ENCODE peak calls at places on chromosomes 11 and 22, in eight cellular contexts. One of them, this sample, is unnamed.

GRCh38 chr11:105763594-105763993 is 153.7 kb downstream of the GRIA4 start:
- DNase-seq in heart right ventricle: no peak
- DNase-seq in adrenal gland: no peak
- DNase-seq in IMR-90: no peak
- DNase-seq in astrocyte: no peak
- DNase-seq in GM12878: no peak
- DNase-seq in cardiac muscle cell: no peak
- DNase-seq in kidney: no peak
- DNase-seq in this sample: no peak

GRCh38 chr11:18699848-18700261 is 1.3 kb downstream of the TMEM86A start:
- DNase-seq in heart right ventricle: no peak
- DNase-seq in adrenal gland: peak; percentile 69
- DNase-seq in IMR-90: no peak
- DNase-seq in astrocyte: no peak
- DNase-seq in GM12878: no peak
- DNase-seq in cardiac muscle cell: no peak
- DNase-seq in kidney: no peak
- DNase-seq in this sample: no peak

GRCh38 chr11:69055212-69055586 is 6.5 kb downstream of the TPCN2 start:
- DNase-seq in heart right ventricle: no peak
- DNase-seq in adrenal gland: no peak
- DNase-seq in IMR-90: no peak
- DNase-seq in astrocyte: no peak
- DNase-seq in GM12878: no peak
- DNase-seq in cardiac muscle cell: no peak
- DNase-seq in kidney: no peak
- DNase-seq in this sample: no peak

GRCh38 chr11:115194798-115195101 is 309.5 kb downstream of the CADM1 start:
- DNase-seq in heart right ventricle: no peak
- DNase-seq in adrenal gland: no peak
- DNase-seq in IMR-90: peak; percentile 76
- DNase-seq in astrocyte: no peak
- DNase-seq in GM12878: peak; percentile 21
- DNase-seq in cardiac muscle cell: no peak
- DNase-seq in kidney: no peak
- DNase-seq in this sample: no peak

GRCh38 chr11:27621440-27622161 is 78.7 kb downstream of the BDNF start:
- DNase-seq in heart right ventricle: no peak
- DNase-seq in adrenal gland: no peak
- DNase-seq in IMR-90: peak; percentile 42
- DNase-seq in astrocyte: peak; percentile 20
- DNase-seq in GM12878: no peak
- DNase-seq in cardiac muscle cell: no peak
- DNase-seq in kidney: no peak
- DNase-seq in this sample: peak; percentile 18

GRCh38 chr11:62555464-62556092 is 9.0 kb upstream of the AHNAK start:
- DNase-seq in heart right ventricle: no peak
- DNase-seq in adrenal gland: no peak
- DNase-seq in IMR-90: peak; percentile 30
- DNase-seq in astrocyte: peak; percentile 33
- DNase-seq in GM12878: peak; percentile 92
- DNase-seq in cardiac muscle cell: peak; percentile 20
- DNase-seq in kidney: peak; percentile 71
- DNase-seq in this sample: no peak

GRCh38 chr11:81967242-81967641 is 766.4 kb downstream of the FAM181B start:
- DNase-seq in heart right ventricle: no peak
- DNase-seq in adrenal gland: no peak
- DNase-seq in IMR-90: no peak
- DNase-seq in astrocyte: no peak
- DNase-seq in GM12878: no peak
- DNase-seq in cardiac muscle cell: no peak
- DNase-seq in kidney: no peak
- DNase-seq in this sample: no peak

GRCh38 chr11:129846508-129847335 is 31.1 kb downstream of the TMEM45B start:
- DNase-seq in heart right ventricle: no peak
- DNase-seq in adrenal gland: no peak
- DNase-seq in IMR-90: peak; percentile 92
- DNase-seq in astrocyte: peak; percentile 99
- DNase-seq in GM12878: peak; percentile 17
- DNase-seq in cardiac muscle cell: no peak
- DNase-seq in kidney: no peak
- DNase-seq in this sample: peak; percentile 37

GRCh38 chr11:72229925-72230763 is 5.6 kb downstream of the INPPL1 start:
- DNase-seq in heart right ventricle: no peak
- DNase-seq in adrenal gland: no peak
- DNase-seq in IMR-90: no peak
- DNase-seq in astrocyte: no peak
- DNase-seq in GM12878: no peak
- DNase-seq in cardiac muscle cell: no peak
- DNase-seq in kidney: peak; percentile 61
- DNase-seq in this sample: no peak

DNA sequence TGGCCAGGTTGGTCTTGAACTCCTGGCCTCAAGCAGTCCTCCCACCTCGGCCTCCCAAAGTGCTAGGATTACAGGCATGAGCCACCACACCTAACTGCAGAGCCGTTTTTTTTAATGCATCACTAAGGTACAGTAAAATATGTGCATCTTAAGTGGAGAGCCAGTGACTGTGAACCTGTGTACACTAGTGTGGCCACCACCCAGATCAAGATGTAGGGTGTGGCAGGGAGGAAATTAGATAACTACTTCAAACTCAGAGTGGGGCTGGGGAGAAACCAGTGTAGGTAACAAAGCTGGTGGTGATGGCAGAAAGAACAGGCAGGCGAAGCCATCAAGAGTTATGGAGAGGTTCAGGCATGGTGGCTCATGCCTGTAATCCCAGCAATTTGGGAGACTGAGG is 14.4 kb downstream of the SNAP29 start:
- DNase-seq in heart right ventricle: no peak
- DNase-seq in adrenal gland: no peak
- DNase-seq in IMR-90: no peak
- DNase-seq in astrocyte: no peak
- DNase-seq in GM12878: no peak
- DNase-seq in cardiac muscle cell: no peak
- DNase-seq in kidney: no peak
- DNase-seq in this sample: no peak
- H3K36me3 ChIP-seq in heart right ventricle: peaks cover 78% of the 10 kb centered on the region
- H3K36me3 ChIP-seq in adrenal gland: peaks cover 25% of the 10 kb centered on the region
- H3K36me3 ChIP-seq in IMR-90: peaks cover 29% of the 10 kb centered on the region
- H3K36me3 ChIP-seq in astrocyte: peaks cover 2% of the 10 kb centered on the region
- H3K36me3 ChIP-seq in GM12878: no peaks in the 10 kb centered on the region
- H3K36me3 ChIP-seq in cardiac muscle cell: peaks cover 13% of the 10 kb centered on the region
- H3K36me3 ChIP-seq in kidney: peaks cover 15% of the 10 kb centered on the region
- H3K36me3 ChIP-seq in this sample: peaks cover 15% of the 10 kb centered on the region

GRCh38 chr22:28139993-28140392 is 220.9 kb upstream of the PITPNB start:
- DNase-seq in heart right ventricle: no peak
- DNase-seq in adrenal gland: no peak
- DNase-seq in IMR-90: peak; percentile 93
- DNase-seq in astrocyte: peak; percentile 96
- DNase-seq in GM12878: no peak
- DNase-seq in cardiac muscle cell: peak; percentile 5
- DNase-seq in kidney: no peak
- DNase-seq in this sample: peak; percentile 34
- H3K4me3 ChIP-seq in heart right ventricle: no peak overlapping the region
- H3K4me3 ChIP-seq in adrenal gland: no peak overlapping the region
- H3K4me3 ChIP-seq in IMR-90: no peak overlapping the region
- H3K4me3 ChIP-seq in astrocyte: no peak overlapping the region
- H3K4me3 ChIP-seq in GM12878: no peak overlapping the region
- H3K4me3 ChIP-seq in cardiac muscle cell: no peak overlapping the region
- H3K4me3 ChIP-seq in kidney: no peak overlapping the region
- H3K4me3 ChIP-seq in this sample: no peak overlapping the region

GRCh38 chr22:49659281-49659923 is 168.3 kb downstream of the BRD1 start:
- DNase-seq in heart right ventricle: no peak
- DNase-seq in adrenal gland: no peak
- DNase-seq in IMR-90: no peak
- DNase-seq in astrocyte: no peak
- DNase-seq in GM12878: no peak
- DNase-seq in cardiac muscle cell: no peak
- DNase-seq in kidney: peak; percentile 55
- DNase-seq in this sample: no peak

GRCh38 chr22:49658902-49659280 is 168.8 kb downstream of the BRD1 start:
- DNase-seq in heart right ventricle: no peak
- DNase-seq in adrenal gland: no peak
- DNase-seq in IMR-90: no peak
- DNase-seq in astrocyte: no peak
- DNase-seq in GM12878: no peak
- DNase-seq in cardiac muscle cell: no peak
- DNase-seq in kidney: peak; percentile 10
- DNase-seq in this sample: no peak

GRCh38 chr22:49659924-49660315 is 167.8 kb downstream of the BRD1 start:
- DNase-seq in heart right ventricle: no peak
- DNase-seq in adrenal gland: no peak
- DNase-seq in IMR-90: no peak
- DNase-seq in astrocyte: no peak
- DNase-seq in GM12878: no peak
- DNase-seq in cardiac muscle cell: no peak
- DNase-seq in kidney: no peak
- DNase-seq in this sample: no peak

GRCh38 chr22:49660794-49661781 is 166.6 kb downstream of the BRD1 start:
- DNase-seq in heart right ventricle: no peak
- DNase-seq in adrenal gland: no peak
- DNase-seq in IMR-90: no peak
- DNase-seq in astrocyte: no peak
- DNase-seq in GM12878: no peak
- DNase-seq in cardiac muscle cell: no peak
- DNase-seq in kidney: peak; percentile 58
- DNase-seq in this sample: no peak

GRCh38 chr22:49660321-49660720 is 167.4 kb downstream of the BRD1 start:
- DNase-seq in heart right ventricle: no peak
- DNase-seq in adrenal gland: no peak
- DNase-seq in IMR-90: no peak
- DNase-seq in astrocyte: no peak
- DNase-seq in GM12878: no peak
- DNase-seq in cardiac muscle cell: no peak
- DNase-seq in kidney: peak; percentile 52
- DNase-seq in this sample: no peak
- H3K9me3 ChIP-seq in heart right ventricle: no peaks in the 10 kb centered on the region
- H3K9me3 ChIP-seq in adrenal gland: no peaks in the 10 kb centered on the region
- H3K9me3 ChIP-seq in IMR-90: peaks cover 43% of the 10 kb centered on the region
- H3K9me3 ChIP-seq in astrocyte: no peaks in the 10 kb centered on the region
- H3K9me3 ChIP-seq in GM12878: no peaks in the 10 kb centered on the region
- H3K9me3 ChIP-seq in cardiac muscle cell: no peaks in the 10 kb centered on the region
- H3K9me3 ChIP-seq in kidney: no peaks in the 10 kb centered on the region
- H3K9me3 ChIP-seq in this sample: no peaks in the 10 kb centered on the region

DNA sequence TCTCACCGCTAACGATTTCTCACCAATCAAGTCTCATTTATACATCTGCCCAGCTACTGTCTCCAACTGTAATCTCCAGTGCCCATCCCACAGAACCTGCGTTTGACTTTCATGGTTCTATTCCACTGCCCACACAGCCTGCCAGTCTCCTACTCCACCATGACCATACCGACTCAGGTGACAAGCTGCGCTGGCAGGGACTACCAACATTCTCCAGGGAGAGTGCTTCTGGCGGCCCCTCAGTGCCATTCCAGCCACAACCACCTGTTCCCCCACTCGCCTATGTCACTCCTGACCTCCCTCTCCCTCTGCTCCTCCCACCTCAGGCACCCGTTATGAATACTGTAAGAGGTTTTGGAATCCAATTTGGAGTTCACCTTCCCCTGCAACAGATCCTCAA is 108.5 kb upstream of the BID start:
- DNase-seq in heart right ventricle: no peak
- DNase-seq in adrenal gland: no peak
- DNase-seq in IMR-90: no peak
- DNase-seq in astrocyte: no peak
- DNase-seq in GM12878: no peak
- DNase-seq in cardiac muscle cell: no peak
- DNase-seq in kidney: no peak
- DNase-seq in this sample: no peak
- H3K36me3 ChIP-seq in heart right ventricle: peaks cover 99% of the 10 kb centered on the region
- H3K36me3 ChIP-seq in adrenal gland: peaks cover 47% of the 10 kb centered on the region
- H3K36me3 ChIP-seq in IMR-90: peaks cover 33% of the 10 kb centered on the region
- H3K36me3 ChIP-seq in astrocyte: peaks cover 8% of the 10 kb centered on the region
- H3K36me3 ChIP-seq in GM12878: peaks cover 9% of the 10 kb centered on the region
- H3K36me3 ChIP-seq in cardiac muscle cell: peaks cover 35% of the 10 kb centered on the region
- H3K36me3 ChIP-seq in kidney: peaks cover 29% of the 10 kb centered on the region
- H3K36me3 ChIP-seq in this sample: peaks cover 68% of the 10 kb centered on the region

GRCh38 chr11:114059278-114059983 is at the start of gene ZBTB16:
- DNase-seq in heart right ventricle: peak; percentile 90
- DNase-seq in adrenal gland: peak; percentile 92
- DNase-seq in IMR-90: no peak
- DNase-seq in astrocyte: no peak
- DNase-seq in GM12878: no peak
- DNase-seq in cardiac muscle cell: peak; percentile 87
- DNase-seq in kidney: peak; percentile 98
- DNase-seq in this sample: no peak
- H3K4me3 ChIP-seq in heart right ventricle: peak within 1 kb of the TSS; percentile 97
- H3K4me3 ChIP-seq in adrenal gland: peak within 1 kb of the TSS; percentile 76
- H3K4me3 ChIP-seq in IMR-90: peak within 1 kb of the TSS; percentile 68
- H3K4me3 ChIP-seq in astrocyte: peak within 1 kb of the TSS; percentile 54
- H3K4me3 ChIP-seq in GM12878: no peak within 1 kb of the TSS
- H3K4me3 ChIP-seq in cardiac muscle cell: peak within 1 kb of the TSS; percentile 85
- H3K4me3 ChIP-seq in kidney: peak within 1 kb of the TSS; percentile 81
- H3K4me3 ChIP-seq in this sample: peak within 1 kb of the TSS; percentile 48

GRCh38 chr11:48272551-48273080 is 9.0 kb downstream of the OR4X1 start:
- DNase-seq in heart right ventricle: no peak
- DNase-seq in adrenal gland: no peak
- DNase-seq in IMR-90: no peak
- DNase-seq in astrocyte: no peak
- DNase-seq in GM12878: no peak
- DNase-seq in cardiac muscle cell: no peak
- DNase-seq in kidney: no peak
- DNase-seq in this sample: no peak
- H3K9me3 ChIP-seq in heart right ventricle: no peaks in the 10 kb centered on the region
- H3K9me3 ChIP-seq in adrenal gland: no peaks in the 10 kb centered on the region
- H3K9me3 ChIP-seq in IMR-90: no peaks in the 10 kb centered on the region
- H3K9me3 ChIP-seq in astrocyte: peaks cover 2% of the 10 kb centered on the region
- H3K9me3 ChIP-seq in GM12878: no peaks in the 10 kb centered on the region
- H3K9me3 ChIP-seq in cardiac muscle cell: no peaks in the 10 kb centered on the region
- H3K9me3 ChIP-seq in kidney: peaks cover 3% of the 10 kb centered on the region
- H3K9me3 ChIP-seq in this sample: no peaks in the 10 kb centered on the region

DNA sequence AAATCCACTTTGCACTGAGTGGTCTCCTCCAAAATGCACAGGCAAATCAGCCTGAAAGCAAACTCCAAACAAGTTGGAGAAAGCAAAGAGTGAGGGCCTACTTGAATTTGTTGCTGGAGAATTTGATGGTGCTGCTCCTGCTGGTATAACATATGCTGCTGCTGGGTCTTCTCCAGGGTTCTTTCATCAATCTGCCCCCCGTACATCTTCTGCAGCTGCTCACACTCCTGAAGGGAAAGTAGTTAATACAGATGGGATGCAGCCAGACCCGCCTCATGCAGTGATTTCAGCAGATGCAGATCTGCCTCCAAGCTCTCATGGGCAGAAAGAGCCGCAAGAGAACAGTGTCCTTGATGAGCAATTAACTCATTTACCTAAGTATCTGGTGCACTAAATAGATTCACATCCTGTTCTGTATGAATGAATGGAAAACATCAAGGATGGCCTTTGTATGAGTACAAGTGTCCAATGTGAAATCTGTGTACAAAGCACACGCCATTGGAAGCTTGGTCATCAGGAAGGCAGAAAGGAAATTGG is 24.7 kb upstream of the APOA1 start:
- DNase-seq in heart right ventricle: no peak
- DNase-seq in adrenal gland: no peak
- DNase-seq in IMR-90: no peak
- DNase-seq in astrocyte: no peak
- DNase-seq in GM12878: no peak
- DNase-seq in cardiac muscle cell: no peak
- DNase-seq in kidney: no peak
- DNase-seq in this sample: no peak
- H3K36me3 ChIP-seq in heart right ventricle: peaks cover 100% of the 10 kb centered on the region
- H3K36me3 ChIP-seq in adrenal gland: peaks cover 81% of the 10 kb centered on the region
- H3K36me3 ChIP-seq in IMR-90: peaks cover 42% of the 10 kb centered on the region
- H3K36me3 ChIP-seq in astrocyte: peaks cover 5% of the 10 kb centered on the region
- H3K36me3 ChIP-seq in GM12878: peaks cover 11% of the 10 kb centered on the region
- H3K36me3 ChIP-seq in cardiac muscle cell: peaks cover 76% of the 10 kb centered on the region
- H3K36me3 ChIP-seq in kidney: peaks cover 58% of the 10 kb centered on the region
- H3K36me3 ChIP-seq in this sample: peaks cover 40% of the 10 kb centered on the region